ENCODE peak calls at places on chromosomes 5 and 9, in four cellular contexts. O, G, U and B are unnamed samples.

GRCh38 chr9:19127881-19128719 is 808 bp upstream of the PLIN2 start:
- DNase-seq in O (peak; percentile 18), G (peak; percentile 32), U (peak; percentile 77), B (no peak)

GRCh38 chr5:122515709-122516431 is 203.8 kb downstream of the SNCAIP start:
- DNase-seq in O (no peak), G (peak; percentile 3), U (no peak), B (peak; percentile 22)

GRCh38 chr5:68740204-68740910 is 353.5 kb upstream of the SLC30A5 start:
- DNase-seq in O (no peak), G (no peak), U (no peak), B (no peak)

GRCh38 chr9:715310-715709 is 126.2 kb upstream of the DMRT1 start:
- DNase-seq in O (no peak), G (no peak), U (no peak), B (no peak)

GRCh38 chr9:116320180-116320799 is 166.7 kb downstream of the PAPPA start:
- DNase-seq in O (no peak), G (no peak), U (no peak), B (no peak)

GRCh38 chr5:176416965-176417364 is 626 bp upstream of the CLTB start:
- DNase-seq in O (no peak), G (no peak), U (no peak), B (no peak)

GRCh38 chr5:5014836-5015235 is 125.3 kb upstream of the ADAMTS16 start:
- DNase-seq in O (no peak), G (no peak), U (no peak), B (no peak)

GRCh38 chr9:13022756-13023155 is 247.9 kb downstream of the LURAP1L start:
- DNase-seq in O (no peak), G (no peak), U (no peak), B (no peak)

GRCh38 chr5:160469156-160470144 is 47.8 kb downstream of the PTTG1 start:
- DNase-seq in O (no peak), G (no peak), U (no peak), B (no peak)

GRCh38 chr9:121463026-121463827 is 36.4 kb downstream of the GGTA1 start:
- DNase-seq in O (no peak), G (peak; percentile 53), U (no peak), B (no peak)

GRCh38 chr5:82174128-82174918 is 103.8 kb downstream of the RPS23 start:
- DNase-seq in O (peak; percentile 31), G (peak; percentile 83), U (peak; percentile 72), B (no peak)